ENCODE peak calls at places on chromosomes 7 and 10, in seven cellular contexts. One of them, this sample, is unnamed.

GRCh38 chr10:67664936-67665335 is 31.1 kb downstream of the CTNNA3 start:
- DNase-seq in astrocyte of the cerebellum: no peak
- DNase-seq in AG10803: peak
- DNase-seq in pancreas: no peak
- DNase-seq in CD8-positive, alpha-beta T cell: no peak
- DNase-seq in Panc1: no peak
- DNase-seq in cardiac fibroblast: no peak
- DNase-seq in this sample: peak

GRCh38 chr10:131205556-131205955 is 106.0 kb downstream of the TCERG1L start:
- DNase-seq in AG10803: no peak
- DNase-seq in cardiac fibroblast: no peak
- DNase-seq in CD8-positive, alpha-beta T cell: no peak
- DNase-seq in astrocyte of the cerebellum: no peak
- DNase-seq in Panc1: no peak
- DNase-seq in pancreas: no peak
- DNase-seq in this sample: no peak

GRCh38 chr7:95056107-95056689 is 148.8 kb downstream of the PPP1R9A start:
- DNase-seq in cardiac fibroblast: no peak
- DNase-seq in astrocyte of the cerebellum: no peak
- DNase-seq in AG10803: no peak
- DNase-seq in pancreas: no peak
- DNase-seq in CD8-positive, alpha-beta T cell: no peak
- DNase-seq in Panc1: no peak
- DNase-seq in this sample: no peak

GRCh38 chr7:101218236-101219130 is 518 bp downstream of the ZNHIT1 start:
- DNase-seq in AG10803: peak
- DNase-seq in Panc1: no peak
- DNase-seq in CD8-positive, alpha-beta T cell: no peak
- DNase-seq in cardiac fibroblast: peak
- DNase-seq in astrocyte of the cerebellum: no peak
- DNase-seq in pancreas: no peak
- DNase-seq in this sample: no peak

GRCh38 chr7:43569424-43569823 is 13.5 kb upstream of the STK17A start:
- DNase-seq in Panc1: no peak
- DNase-seq in AG10803: peak
- DNase-seq in cardiac fibroblast: peak
- DNase-seq in pancreas: no peak
- DNase-seq in CD8-positive, alpha-beta T cell: no peak
- DNase-seq in astrocyte of the cerebellum: no peak
- DNase-seq in this sample: peak

GRCh38 chr7:42843209-42843800 is 68.6 kb downstream of the C7orf25 start:
- DNase-seq in Panc1: no peak
- DNase-seq in CD8-positive, alpha-beta T cell: no peak
- DNase-seq in cardiac fibroblast: peak
- DNase-seq in astrocyte of the cerebellum: peak
- DNase-seq in AG10803: peak
- DNase-seq in pancreas: no peak
- DNase-seq in this sample: peak

GRCh38 chr10:2949948-2950354 is 117.4 kb upstream of the PFKP start:
- DNase-seq in Panc1: peak
- DNase-seq in cardiac fibroblast: peak
- DNase-seq in astrocyte of the cerebellum: peak
- DNase-seq in AG10803: peak
- DNase-seq in pancreas: no peak
- DNase-seq in CD8-positive, alpha-beta T cell: no peak
- DNase-seq in this sample: no peak

GRCh38 chr10:27482984-27483956 is 20.8 kb upstream of the RAB18 start:
- DNase-seq in pancreas: no peak
- DNase-seq in AG10803: peak
- DNase-seq in Panc1: no peak
- DNase-seq in CD8-positive, alpha-beta T cell: no peak
- DNase-seq in astrocyte of the cerebellum: no peak
- DNase-seq in cardiac fibroblast: peak
- DNase-seq in this sample: no peak

GRCh38 chr7:130189281-130189782 is 15.9 kb downstream of the TMEM209 start:
- DNase-seq in CD8-positive, alpha-beta T cell: no peak
- DNase-seq in AG10803: peak
- DNase-seq in pancreas: no peak
- DNase-seq in cardiac fibroblast: peak
- DNase-seq in astrocyte of the cerebellum: peak
- DNase-seq in Panc1: no peak
- DNase-seq in this sample: peak

GRCh38 chr10:110056822-110057221 is 49.0 kb downstream of the ADD3 start:
- DNase-seq in astrocyte of the cerebellum: peak
- DNase-seq in AG10803: peak
- DNase-seq in Panc1: no peak
- DNase-seq in pancreas: no peak
- DNase-seq in CD8-positive, alpha-beta T cell: no peak
- DNase-seq in cardiac fibroblast: peak
- DNase-seq in this sample: peak

GRCh38 chr10:85510682-85511081 is 855.9 kb downstream of the GRID1 start:
- DNase-seq in AG10803: no peak
- DNase-seq in CD8-positive, alpha-beta T cell: no peak
- DNase-seq in Panc1: no peak
- DNase-seq in astrocyte of the cerebellum: no peak
- DNase-seq in cardiac fibroblast: no peak
- DNase-seq in pancreas: no peak
- DNase-seq in this sample: no peak

GRCh38 chr7:144821069-144821468 is 14.8 kb downstream of the TPK1 start:
- DNase-seq in astrocyte of the cerebellum: no peak
- DNase-seq in pancreas: no peak
- DNase-seq in cardiac fibroblast: no peak
- DNase-seq in CD8-positive, alpha-beta T cell: no peak
- DNase-seq in AG10803: no peak
- DNase-seq in Panc1: no peak
- DNase-seq in this sample: no peak

GRCh38 chr10:100888957-100889356 is 23.8 kb upstream of the SLF2 start:
- DNase-seq in cardiac fibroblast: peak
- DNase-seq in CD8-positive, alpha-beta T cell: no peak
- DNase-seq in astrocyte of the cerebellum: no peak
- DNase-seq in Panc1: no peak
- DNase-seq in pancreas: no peak
- DNase-seq in AG10803: no peak
- DNase-seq in this sample: peak

GRCh38 chr10:118615888-118616287 is 20.4 kb upstream of the PRLHR start:
- DNase-seq in Panc1: no peak
- DNase-seq in astrocyte of the cerebellum: no peak
- DNase-seq in AG10803: peak
- DNase-seq in pancreas: no peak
- DNase-seq in CD8-positive, alpha-beta T cell: no peak
- DNase-seq in cardiac fibroblast: peak
- DNase-seq in this sample: no peak

GRCh38 chr7:100064162-100064561 is 14.6 kb downstream of the ZSCAN21 start:
- DNase-seq in Panc1: no peak
- DNase-seq in astrocyte of the cerebellum: no peak
- DNase-seq in pancreas: no peak
- DNase-seq in cardiac fibroblast: no peak
- DNase-seq in CD8-positive, alpha-beta T cell: no peak
- DNase-seq in AG10803: no peak
- DNase-seq in this sample: no peak

GRCh38 chr7:139918488-139918887 is 89.4 kb downstream of the TBXAS1 start:
- DNase-seq in Panc1: no peak
- DNase-seq in CD8-positive, alpha-beta T cell: no peak
- DNase-seq in cardiac fibroblast: no peak
- DNase-seq in astrocyte of the cerebellum: no peak
- DNase-seq in AG10803: no peak
- DNase-seq in pancreas: no peak
- DNase-seq in this sample: peak

GRCh38 chr7:100200693-100201092 is 19.1 kb upstream of the PVRIG start:
- DNase-seq in CD8-positive, alpha-beta T cell: no peak
- DNase-seq in AG10803: no peak
- DNase-seq in cardiac fibroblast: no peak
- DNase-seq in pancreas: no peak
- DNase-seq in astrocyte of the cerebellum: no peak
- DNase-seq in Panc1: no peak
- DNase-seq in this sample: no peak

GRCh38 chr7:40987571-40987970 is 715.3 kb downstream of the INHBA start:
- DNase-seq in AG10803: no peak
- DNase-seq in cardiac fibroblast: no peak
- DNase-seq in astrocyte of the cerebellum: no peak
- DNase-seq in Panc1: no peak
- DNase-seq in pancreas: no peak
- DNase-seq in CD8-positive, alpha-beta T cell: no peak
- DNase-seq in this sample: no peak

GRCh38 chr10:485776-486572 is 203.5 kb downstream of the DIP2C start:
- DNase-seq in astrocyte of the cerebellum: no peak
- DNase-seq in cardiac fibroblast: no peak
- DNase-seq in pancreas: no peak
- DNase-seq in AG10803: peak
- DNase-seq in Panc1: no peak
- DNase-seq in CD8-positive, alpha-beta T cell: no peak
- DNase-seq in this sample: peak

GRCh38 chr10:484441-484924 is 205.0 kb downstream of the DIP2C start:
- DNase-seq in astrocyte of the cerebellum: peak
- DNase-seq in pancreas: no peak
- DNase-seq in Panc1: no peak
- DNase-seq in cardiac fibroblast: peak
- DNase-seq in AG10803: peak
- DNase-seq in CD8-positive, alpha-beta T cell: no peak
- DNase-seq in this sample: peak

GRCh38 chr10:483266-483665 is 206.2 kb downstream of the DIP2C start:
- DNase-seq in astrocyte of the cerebellum: no peak
- DNase-seq in CD8-positive, alpha-beta T cell: no peak
- DNase-seq in cardiac fibroblast: no peak
- DNase-seq in Panc1: no peak
- DNase-seq in pancreas: no peak
- DNase-seq in AG10803: no peak
- DNase-seq in this sample: no peak

GRCh38 chr10:486668-487067 is 202.8 kb downstream of the DIP2C start:
- DNase-seq in cardiac fibroblast: no peak
- DNase-seq in Panc1: no peak
- DNase-seq in pancreas: no peak
- DNase-seq in CD8-positive, alpha-beta T cell: no peak
- DNase-seq in AG10803: no peak
- DNase-seq in astrocyte of the cerebellum: no peak
- DNase-seq in this sample: no peak

GRCh38 chr10:484925-485661 is 204.4 kb downstream of the DIP2C start:
- DNase-seq in astrocyte of the cerebellum: no peak
- DNase-seq in pancreas: no peak
- DNase-seq in CD8-positive, alpha-beta T cell: no peak
- DNase-seq in Panc1: no peak
- DNase-seq in cardiac fibroblast: no peak
- DNase-seq in AG10803: no peak
- DNase-seq in this sample: no peak
- TF ChIP-seq CTCF in astrocyte of the cerebellum: no peak
- TF ChIP-seq CTCF in pancreas: no peak
- TF ChIP-seq CTCF in CD8-positive, alpha-beta T cell: no peak
- TF ChIP-seq CTCF in Panc1: no peak
- TF ChIP-seq CTCF in cardiac fibroblast: no peak
- TF ChIP-seq CTCF in AG10803: no peak
- TF ChIP-seq CTCF in this sample: no peak

GRCh38 chr7:45563401-45563800 is 10.8 kb upstream of the ADCY1 start:
- DNase-seq in cardiac fibroblast: no peak
- DNase-seq in AG10803: no peak
- DNase-seq in Panc1: no peak
- DNase-seq in pancreas: no peak
- DNase-seq in CD8-positive, alpha-beta T cell: no peak
- DNase-seq in astrocyte of the cerebellum: no peak
- DNase-seq in this sample: no peak

GRCh38 chr7:45563804-45564461 is 10.2 kb upstream of the ADCY1 start:
- DNase-seq in astrocyte of the cerebellum: no peak
- DNase-seq in AG10803: no peak
- DNase-seq in CD8-positive, alpha-beta T cell: no peak
- DNase-seq in cardiac fibroblast: no peak
- DNase-seq in Panc1: no peak
- DNase-seq in pancreas: peak
- DNase-seq in this sample: no peak

GRCh38 chr7:45566386-45566785 is 7.8 kb upstream of the ADCY1 start:
- DNase-seq in astrocyte of the cerebellum: no peak
- DNase-seq in Panc1: no peak
- DNase-seq in CD8-positive, alpha-beta T cell: no peak
- DNase-seq in pancreas: no peak
- DNase-seq in cardiac fibroblast: no peak
- DNase-seq in AG10803: no peak
- DNase-seq in this sample: no peak

GRCh38 chr7:45564886-45565455 is 9.2 kb upstream of the ADCY1 start:
- DNase-seq in AG10803: no peak
- DNase-seq in astrocyte of the cerebellum: no peak
- DNase-seq in cardiac fibroblast: no peak
- DNase-seq in pancreas: no peak
- DNase-seq in CD8-positive, alpha-beta T cell: no peak
- DNase-seq in Panc1: no peak
- DNase-seq in this sample: no peak

GRCh38 chr7:45564485-45564884 is 9.7 kb upstream of the ADCY1 start:
- DNase-seq in AG10803: no peak
- DNase-seq in pancreas: no peak
- DNase-seq in CD8-positive, alpha-beta T cell: no peak
- DNase-seq in Panc1: no peak
- DNase-seq in cardiac fibroblast: no peak
- DNase-seq in astrocyte of the cerebellum: no peak
- DNase-seq in this sample: no peak
- H3K4me3 ChIP-seq in AG10803: no peak
- H3K4me3 ChIP-seq in pancreas: no peak
- H3K4me3 ChIP-seq in CD8-positive, alpha-beta T cell: no peak
- H3K4me3 ChIP-seq in Panc1: no peak
- H3K4me3 ChIP-seq in cardiac fibroblast: no peak
- H3K4me3 ChIP-seq in astrocyte of the cerebellum: no peak
- H3K4me3 ChIP-seq in this sample: no peak

GRCh38 chr7:117155694-117156093 is 167.2 kb downstream of the WNT2 start:
- DNase-seq in AG10803: no peak
- DNase-seq in CD8-positive, alpha-beta T cell: no peak
- DNase-seq in cardiac fibroblast: no peak
- DNase-seq in Panc1: no peak
- DNase-seq in pancreas: no peak
- DNase-seq in astrocyte of the cerebellum: no peak
- DNase-seq in this sample: no peak

GRCh38 chr7:117157871-117158209 is 165.0 kb downstream of the WNT2 start:
- DNase-seq in AG10803: no peak
- DNase-seq in Panc1: no peak
- DNase-seq in pancreas: no peak
- DNase-seq in astrocyte of the cerebellum: no peak
- DNase-seq in CD8-positive, alpha-beta T cell: no peak
- DNase-seq in cardiac fibroblast: no peak
- DNase-seq in this sample: no peak

GRCh38 chr7:117154721-117155120 is 168.1 kb downstream of the WNT2 start:
- DNase-seq in pancreas: no peak
- DNase-seq in AG10803: no peak
- DNase-seq in CD8-positive, alpha-beta T cell: no peak
- DNase-seq in cardiac fibroblast: no peak
- DNase-seq in astrocyte of the cerebellum: no peak
- DNase-seq in Panc1: no peak
- DNase-seq in this sample: no peak

GRCh38 chr7:117158941-117159705 is 163.7 kb downstream of the WNT2 start:
- DNase-seq in cardiac fibroblast: peak
- DNase-seq in astrocyte of the cerebellum: no peak
- DNase-seq in AG10803: peak
- DNase-seq in pancreas: no peak
- DNase-seq in Panc1: no peak
- DNase-seq in CD8-positive, alpha-beta T cell: no peak
- DNase-seq in this sample: peak

GRCh38 chr7:117157121-117157870 is 165.6 kb downstream of the WNT2 start:
- DNase-seq in pancreas: no peak
- DNase-seq in AG10803: peak
- DNase-seq in astrocyte of the cerebellum: peak
- DNase-seq in cardiac fibroblast: peak
- DNase-seq in Panc1: no peak
- DNase-seq in CD8-positive, alpha-beta T cell: no peak
- DNase-seq in this sample: peak
- TF ChIP-seq CTCF in pancreas: no peak
- TF ChIP-seq CTCF in AG10803: peak
- TF ChIP-seq CTCF in astrocyte of the cerebellum: peak
- TF ChIP-seq CTCF in cardiac fibroblast: peak
- TF ChIP-seq CTCF in Panc1: peak
- TF ChIP-seq CTCF in CD8-positive, alpha-beta T cell: no peak
- TF ChIP-seq CTCF in this sample: peak

GRCh38 chr10:17038627-17039026 is 91.0 kb downstream of the CUBN start:
- DNase-seq in cardiac fibroblast: peak
- DNase-seq in AG10803: peak
- DNase-seq in Panc1: no peak
- DNase-seq in pancreas: no peak
- DNase-seq in CD8-positive, alpha-beta T cell: no peak
- DNase-seq in astrocyte of the cerebellum: no peak
- DNase-seq in this sample: peak
- H3K4me3 ChIP-seq in cardiac fibroblast: no peak
- H3K4me3 ChIP-seq in AG10803: no peak
- H3K4me3 ChIP-seq in Panc1: no peak
- H3K4me3 ChIP-seq in pancreas: no peak
- H3K4me3 ChIP-seq in CD8-positive, alpha-beta T cell: no peak
- H3K4me3 ChIP-seq in astrocyte of the cerebellum: no peak
- H3K4me3 ChIP-seq in this sample: no peak

This sample was measured in fibroblast of pulmonary artery.